ENCODE peak calls at places on chromosomes 12 and 14, in five cellular contexts. One of them, this sample, is unnamed. For H3K4me1, the result is how much of the 10 kb centered on the place peaks cover.

GRCh38 chr12:78885466-78885865 is 20.9 kb downstream of the SYT1 start:
- DNase-seq in tibial artery: no peak
- DNase-seq in transverse colon: no peak
- DNase-seq in esophagus squamous epithelium: no peak
- DNase-seq in IMR-90: no peak
- DNase-seq in this sample: no peak

GRCh38 chr14:83173687-83174086 is 1640.0 kb upstream of the SEL1L start:
- DNase-seq in tibial artery: no peak
- DNase-seq in IMR-90: peak
- DNase-seq in esophagus squamous epithelium: no peak
- DNase-seq in transverse colon: no peak
- DNase-seq in this sample: no peak

GRCh38 chr12:6416596-6416995 is 28.2 kb upstream of the CD27 start:
- DNase-seq in IMR-90: no peak
- DNase-seq in esophagus squamous epithelium: no peak
- DNase-seq in tibial artery: no peak
- DNase-seq in transverse colon: no peak
- DNase-seq in this sample: no peak

GRCh38 chr12:50932787-50933280 is 19.5 kb upstream of the HIGD1C start:
- DNase-seq in IMR-90: no peak
- DNase-seq in tibial artery: no peak
- DNase-seq in esophagus squamous epithelium: no peak
- DNase-seq in transverse colon: no peak
- DNase-seq in this sample: no peak

GRCh38 chr12:43210437-43211197 is 341.4 kb downstream of the ADAMTS20 start:
- DNase-seq in transverse colon: no peak
- DNase-seq in tibial artery: no peak
- DNase-seq in esophagus squamous epithelium: no peak
- DNase-seq in IMR-90: peak
- DNase-seq in this sample: no peak

GRCh38 chr12:49365542-49365941 is 1.7 kb upstream of the SPATS2 start:
- DNase-seq in IMR-90: peak
- DNase-seq in esophagus squamous epithelium: no peak
- DNase-seq in tibial artery: no peak
- DNase-seq in transverse colon: no peak
- DNase-seq in this sample: no peak

GRCh38 chr12:131163189-131163738 is 209.6 kb downstream of the ADGRD1 start:
- DNase-seq in transverse colon: no peak
- DNase-seq in esophagus squamous epithelium: no peak
- DNase-seq in tibial artery: no peak
- DNase-seq in IMR-90: no peak
- DNase-seq in this sample: no peak

GRCh38 chr12:1660304-1661187 is 30.3 kb upstream of the ADIPOR2 start:
- DNase-seq in transverse colon: peak
- DNase-seq in tibial artery: peak
- DNase-seq in esophagus squamous epithelium: no peak
- DNase-seq in IMR-90: no peak
- DNase-seq in this sample: peak

GRCh38 chr12:67161322-67161918 is 107.7 kb upstream of the CAND1 start:
- DNase-seq in esophagus squamous epithelium: no peak
- DNase-seq in tibial artery: no peak
- DNase-seq in transverse colon: peak
- DNase-seq in IMR-90: peak
- DNase-seq in this sample: no peak

GRCh38 chr12:100163416-100164152 is 20.9 kb upstream of the BLTP3B start:
- DNase-seq in transverse colon: peak
- DNase-seq in tibial artery: peak
- DNase-seq in IMR-90: peak
- DNase-seq in esophagus squamous epithelium: peak
- DNase-seq in this sample: peak

GRCh38 chr14:104694991-104695659 is 5.7 kb downstream of the INF2 start:
- DNase-seq in IMR-90: no peak
- DNase-seq in esophagus squamous epithelium: no peak
- DNase-seq in transverse colon: peak
- DNase-seq in tibial artery: no peak
- DNase-seq in this sample: no peak

GRCh38 chr12:44247588-44247987 is 411.7 kb downstream of the TMEM117 start:
- DNase-seq in esophagus squamous epithelium: no peak
- DNase-seq in tibial artery: no peak
- DNase-seq in IMR-90: no peak
- DNase-seq in transverse colon: no peak
- DNase-seq in this sample: no peak

GRCh38 chr12:82648510-82648909 is 38.2 kb upstream of the TMTC2 start:
- DNase-seq in tibial artery: no peak
- DNase-seq in transverse colon: no peak
- DNase-seq in esophagus squamous epithelium: no peak
- DNase-seq in IMR-90: no peak
- DNase-seq in this sample: no peak

GRCh38 chr12:95789126-95790024 is 1.2 kb downstream of the NTN4 start:
- DNase-seq in transverse colon: peak
- DNase-seq in IMR-90: peak
- DNase-seq in tibial artery: peak
- DNase-seq in esophagus squamous epithelium: no peak
- DNase-seq in this sample: peak

GRCh38 chr12:43742106-43742505 is 16.5 kb downstream of the PUS7L start:
- DNase-seq in transverse colon: no peak
- DNase-seq in IMR-90: peak
- DNase-seq in esophagus squamous epithelium: no peak
- DNase-seq in tibial artery: no peak
- DNase-seq in this sample: no peak

GRCh38 chr14:60658909-60659585 is 9.8 kb upstream of the SIX1 start:
- DNase-seq in tibial artery: no peak
- DNase-seq in transverse colon: no peak
- DNase-seq in esophagus squamous epithelium: no peak
- DNase-seq in IMR-90: peak
- DNase-seq in this sample: no peak

GRCh38 chr12:24888813-24889212 is 60.1 kb downstream of the BCAT1 start:
- DNase-seq in transverse colon: no peak
- DNase-seq in IMR-90: no peak
- DNase-seq in tibial artery: no peak
- DNase-seq in esophagus squamous epithelium: no peak
- DNase-seq in this sample: no peak

GRCh38 chr12:28242888-28243633 is 52.8 kb downstream of the CCDC91 start:
- DNase-seq in IMR-90: peak
- DNase-seq in esophagus squamous epithelium: no peak
- DNase-seq in transverse colon: no peak
- DNase-seq in tibial artery: no peak
- DNase-seq in this sample: no peak

GRCh38 chr14:72948481-72949138 is 22.3 kb downstream of the DCAF4 start:
- DNase-seq in IMR-90: peak
- DNase-seq in esophagus squamous epithelium: no peak
- DNase-seq in transverse colon: peak
- DNase-seq in tibial artery: peak
- DNase-seq in this sample: peak

GRCh38 chr12:57452937-57453509 is 2.1 kb upstream of the INHBE start:
- DNase-seq in IMR-90: peak
- DNase-seq in esophagus squamous epithelium: no peak
- DNase-seq in tibial artery: peak
- DNase-seq in transverse colon: peak
- DNase-seq in this sample: peak

GRCh38 chr12:63306476-63306875 is 155.5 kb upstream of the AVPR1A start:
- DNase-seq in IMR-90: no peak
- DNase-seq in tibial artery: no peak
- DNase-seq in transverse colon: no peak
- DNase-seq in esophagus squamous epithelium: no peak
- DNase-seq in this sample: no peak

GRCh38 chr12:24931666-24932405 is 17.1 kb downstream of the BCAT1 start:
- DNase-seq in transverse colon: no peak
- DNase-seq in tibial artery: no peak
- DNase-seq in esophagus squamous epithelium: no peak
- DNase-seq in IMR-90: peak
- DNase-seq in this sample: no peak

GRCh38 chr12:90090929-90091651 is 382.5 kb upstream of the ATP2B1 start:
- DNase-seq in transverse colon: peak
- DNase-seq in tibial artery: no peak
- DNase-seq in IMR-90: peak
- DNase-seq in esophagus squamous epithelium: no peak
- DNase-seq in this sample: peak

GRCh38 chr14:96792581-96792980 is 4.6 kb upstream of the VRK1 start:
- DNase-seq in transverse colon: no peak
- DNase-seq in esophagus squamous epithelium: no peak
- DNase-seq in IMR-90: no peak
- DNase-seq in tibial artery: no peak
- DNase-seq in this sample: no peak

GRCh38 chr12:48917857-48918537 is 7.3 kb downstream of the FKBP11 start:
- DNase-seq in tibial artery: no peak
- DNase-seq in IMR-90: no peak
- DNase-seq in transverse colon: peak
- DNase-seq in esophagus squamous epithelium: no peak
- DNase-seq in this sample: no peak

GRCh38 chr12:124279846-124280360 is 15.0 kb upstream of the RFLNA start:
- DNase-seq in IMR-90: no peak
- DNase-seq in tibial artery: no peak
- DNase-seq in esophagus squamous epithelium: no peak
- DNase-seq in transverse colon: no peak
- DNase-seq in this sample: no peak

GRCh38 chr14:33834101-33834955 is 116.5 kb downstream of the EGLN3 start:
- DNase-seq in IMR-90: no peak
- DNase-seq in tibial artery: no peak
- DNase-seq in transverse colon: no peak
- DNase-seq in esophagus squamous epithelium: no peak
- DNase-seq in this sample: no peak

GRCh38 chr12:91364591-91365184 is 182.1 kb upstream of the DCN start:
- DNase-seq in IMR-90: no peak
- DNase-seq in transverse colon: no peak
- DNase-seq in tibial artery: no peak
- DNase-seq in esophagus squamous epithelium: no peak
- DNase-seq in this sample: no peak

GRCh38 chr12:19757317-19757877 is 318.1 kb downstream of the AEBP2 start:
- DNase-seq in IMR-90: peak
- DNase-seq in esophagus squamous epithelium: no peak
- DNase-seq in transverse colon: no peak
- DNase-seq in tibial artery: no peak
- DNase-seq in this sample: no peak

GRCh38 chr12:124720687-124721500 is 142.8 kb downstream of the SCARB1 start:
- DNase-seq in transverse colon: peak
- DNase-seq in IMR-90: peak
- DNase-seq in tibial artery: no peak
- DNase-seq in esophagus squamous epithelium: no peak
- DNase-seq in this sample: peak

GRCh38 chr12:7731499-7731898 is 15.7 kb downstream of the CLEC4C start:
- DNase-seq in IMR-90: no peak
- DNase-seq in transverse colon: no peak
- DNase-seq in tibial artery: no peak
- DNase-seq in esophagus squamous epithelium: no peak
- DNase-seq in this sample: no peak

GRCh38 chr12:88658009-88658408 is 77.7 kb upstream of the KITLG start:
- DNase-seq in IMR-90: no peak
- DNase-seq in transverse colon: no peak
- DNase-seq in esophagus squamous epithelium: no peak
- DNase-seq in tibial artery: no peak
- DNase-seq in this sample: no peak

GRCh38 chr12:4849946-4850345 is 59.8 kb upstream of the KCNA1 start:
- DNase-seq in IMR-90: no peak
- DNase-seq in esophagus squamous epithelium: no peak
- DNase-seq in transverse colon: no peak
- DNase-seq in tibial artery: no peak
- DNase-seq in this sample: no peak

GRCh38 chr12:13707829-13708228 is 273.6 kb downstream of the GRIN2B start:
- DNase-seq in transverse colon: no peak
- DNase-seq in IMR-90: no peak
- DNase-seq in tibial artery: no peak
- DNase-seq in esophagus squamous epithelium: no peak
- DNase-seq in this sample: no peak
- TF ChIP-seq CTCF in transverse colon: no peak
- TF ChIP-seq CTCF in IMR-90: no peak
- TF ChIP-seq CTCF in tibial artery: no peak
- TF ChIP-seq CTCF in esophagus squamous epithelium: no peak
- TF ChIP-seq CTCF in this sample: no peak

DNA sequence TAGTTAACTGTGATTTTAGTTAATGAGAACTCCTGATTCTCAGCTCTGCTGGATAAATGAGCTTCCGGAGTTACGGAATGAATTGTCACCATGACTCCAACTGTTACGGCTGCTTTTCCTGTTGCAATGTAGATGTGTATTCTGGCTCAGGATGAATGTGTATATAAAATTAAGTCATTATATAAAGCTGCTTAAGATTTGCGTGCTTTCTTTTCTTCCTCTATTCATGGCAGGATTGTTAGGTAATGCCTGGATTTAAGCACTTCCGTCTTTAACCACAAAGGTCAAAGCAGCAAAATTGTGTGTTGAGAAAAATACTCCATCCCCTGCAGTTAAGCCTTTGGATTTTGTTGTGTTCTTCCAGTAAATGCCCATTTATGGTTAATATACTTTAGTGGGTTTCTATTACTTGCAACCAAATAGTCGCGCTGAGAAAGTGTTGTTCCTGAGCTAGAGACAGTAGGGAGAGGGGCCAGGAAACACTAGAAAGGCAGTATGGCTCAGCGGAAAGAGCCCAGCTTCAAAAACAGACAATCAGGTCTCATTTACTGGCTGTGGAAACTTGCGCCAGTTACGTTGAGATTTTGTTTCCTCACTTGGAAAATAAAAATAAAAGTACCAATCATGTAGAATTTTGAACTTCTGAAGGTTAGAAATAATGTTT is 9.4 kb upstream of the CCDC175 start:
- DNase-seq in transverse colon: no peak
- DNase-seq in esophagus squamous epithelium: no peak
- DNase-seq in tibial artery: no peak
- DNase-seq in IMR-90: peak
- DNase-seq in this sample: no peak
- H3K4me3 ChIP-seq in transverse colon: no peak
- H3K4me3 ChIP-seq in esophagus squamous epithelium: no peak
- H3K4me3 ChIP-seq in tibial artery: no peak
- H3K4me3 ChIP-seq in IMR-90: no peak
- H3K4me3 ChIP-seq in this sample: no peak

DNA sequence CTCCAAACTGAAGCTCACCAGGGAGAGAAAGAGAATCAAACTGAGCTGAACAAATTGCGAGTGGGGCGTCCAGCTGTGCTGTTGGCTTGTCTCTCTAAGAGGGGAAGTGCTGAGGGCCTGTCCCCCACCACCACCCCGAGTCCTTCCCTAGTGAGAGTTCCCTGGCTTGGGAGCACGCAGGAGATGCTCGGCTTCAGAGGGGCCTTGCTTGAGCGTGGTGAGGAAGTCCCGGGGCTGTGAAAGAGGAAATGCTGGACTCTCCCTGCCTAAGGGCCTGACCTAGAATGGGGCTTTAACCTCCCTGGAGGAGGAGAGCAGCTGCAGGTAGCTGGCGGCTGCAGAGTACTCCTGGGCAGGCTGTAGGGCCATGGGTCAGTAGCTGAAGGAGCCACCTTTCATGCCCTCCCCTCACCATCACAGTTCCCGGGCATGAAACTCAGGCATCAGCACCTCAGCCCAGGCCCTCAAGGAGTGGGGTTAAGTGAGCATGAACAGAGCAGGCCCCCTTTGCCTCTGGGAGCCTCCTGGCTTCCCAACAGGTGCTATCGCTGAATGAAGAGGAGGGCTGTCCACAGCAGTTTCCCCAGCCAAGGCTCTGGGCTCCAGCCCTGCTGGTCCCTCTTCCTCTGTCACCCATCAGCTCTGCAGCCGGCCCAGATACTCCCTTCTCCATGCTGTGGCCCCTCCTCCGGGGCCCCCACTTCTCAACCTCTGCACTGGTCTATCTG is 184.5 kb downstream of the ZFP36L1 start:
- DNase-seq in IMR-90: no peak
- DNase-seq in tibial artery: peak
- DNase-seq in esophagus squamous epithelium: no peak
- DNase-seq in transverse colon: peak
- DNase-seq in this sample: no peak
- H3K4me1 ChIP-seq in IMR-90: under half
- H3K4me1 ChIP-seq in tibial artery: under half
- H3K4me1 ChIP-seq in esophagus squamous epithelium: under half
- H3K4me1 ChIP-seq in transverse colon: half or more
- H3K4me1 ChIP-seq in this sample: under half

GRCh38 chr14:87049886-87050820 is 942.8 kb downstream of the GALC start:
- DNase-seq in transverse colon: no peak
- DNase-seq in IMR-90: peak
- DNase-seq in tibial artery: no peak
- DNase-seq in esophagus squamous epithelium: no peak
- DNase-seq in this sample: no peak
- TF ChIP-seq CTCF in transverse colon: peak
- TF ChIP-seq CTCF in IMR-90: peak
- TF ChIP-seq CTCF in tibial artery: peak
- TF ChIP-seq CTCF in esophagus squamous epithelium: no peak
- TF ChIP-seq CTCF in this sample: no peak